ENCODE peak calls at places on chromosomes 2 and 18, in five cellular contexts. M is stimulated activated CD8-positive, alpha-beta memory T cell treated with anti-CD3 and anti-CD28 coated beads, Interleukin-15, amount 100 ng/mL, for 48 hours; A is nucleus accumbens; L is caudate nucleus; G is germinal center. R is an unnamed sample.

GRCh38 chr2:66515743-66516142 is 80.8 kb downstream of the MEIS1 start:
- DNase-seq in M (no peak), A (no peak), L (no peak), G (no peak), R (no peak)

GRCh38 chr2:112939425-112939824 is 28.5 kb downstream of the IL37 start:
- DNase-seq in M (no peak), A (no peak), L (no peak), G (no peak), R (no peak)

GRCh38 chr2:109586687-109587086 is 27.1 kb downstream of the SEPTIN10 start:
- DNase-seq in M (no peak), A (no peak), L (no peak), G (no peak), R (no peak)

GRCh38 chr18:12589419-12589818 is 68.5 kb downstream of the SPIRE1 start:
- DNase-seq in M (no peak), A (no peak), L (no peak), G (no peak), R (no peak)

GRCh38 chr2:73823916-73824523 is 4.7 kb upstream of the STAMBP start:
- DNase-seq in M (no peak), A (no peak), L (no peak), G (peak), R (peak)

GRCh38 chr2:238685713-238686112 is 162.2 kb upstream of the TWIST2 start:
- DNase-seq in M (no peak), A (no peak), L (no peak), G (no peak), R (no peak)

GRCh38 chr2:96427917-96428316 is 77.2 kb downstream of the NEURL3 start:
- DNase-seq in M (no peak), A (no peak), L (no peak), G (no peak), R (no peak)

GRCh38 chr18:67261931-67262552 is 254.5 kb downstream of the DSEL start:
- DNase-seq in M (no peak), A (no peak), L (no peak), G (no peak), R (peak)

GRCh38 chr2:128594273-128594910 is 275.7 kb upstream of the HS6ST1 start:
- DNase-seq in M (no peak), A (no peak), L (no peak), G (no peak), R (no peak)

GRCh38 chr2:231104115-231104713 is 20.6 kb downstream of the HTR2B start:
- DNase-seq in M (no peak), A (no peak), L (peak), G (peak), R (peak)

GRCh38 chr2:178917555-178917954 is 110.3 kb upstream of the TTN start:
- DNase-seq in M (no peak), A (no peak), L (no peak), G (no peak), R (no peak)

GRCh38 chr2:223621901-223622300 is 19.7 kb upstream of the SCG2 start:
- DNase-seq in M (no peak), A (peak), L (peak), G (no peak), R (no peak)

GRCh38 chr18:2917255-2918047 is 70.6 kb downstream of the EMILIN2 start:
- DNase-seq in M (no peak), A (no peak), L (no peak), G (peak), R (no peak)

R was measured in RPMI8226.